ENCODE peak calls at places on chromosomes 6 and 20, in seven cellular contexts. Q, O, R, I, G, Y and Z are unnamed samples.

GRCh38 chr6:125201961-125202729 is 48.6 kb downstream of the TPD52L1 start:
- DNase-seq in Q (peak; percentile 96), O (peak; percentile 93), R (peak; percentile 89), I (no peak), G (peak; percentile 94), Y (peak; percentile 26), Z (peak; percentile 72)

GRCh38 chr6:159279790-159280277 is 110.6 kb downstream of the FNDC1 start:
- DNase-seq in Q (peak; percentile 47), O (peak; percentile 46), R (peak; percentile 10), I (no peak), G (no peak), Y (no peak), Z (no peak)

GRCh38 chr20:32483351-32484220 is 101.5 kb downstream of the NOL4L start:
- DNase-seq in Q (peak; percentile 49), O (peak; percentile 87), R (peak; percentile 84), I (peak; percentile 93), G (peak; percentile 63), Y (peak; percentile 43), Z (peak; percentile 80)

GRCh38 chr6:114659513-114659912 is 316.7 kb upstream of the HS3ST5 start:
- DNase-seq in Q (no peak), O (no peak), R (no peak), I (no peak), G (no peak), Y (no peak), Z (no peak)

GRCh38 chr20:42313704-42314103 is 695.5 kb upstream of the CHD6 start:
- DNase-seq in Q (no peak), O (no peak), R (no peak), I (no peak), G (no peak), Y (no peak), Z (no peak)

GRCh38 chr6:89034586-89035251 is 45.8 kb upstream of the PNRC1 start:
- DNase-seq in Q (no peak), O (peak; percentile 65), R (peak; percentile 54), I (peak; percentile 20), G (peak; percentile 99), Y (no peak), Z (no peak)

GRCh38 chr20:40279390-40279789 is 409.6 kb downstream of the MAFB start:
- DNase-seq in Q (peak; percentile 44), O (no peak), R (no peak), I (no peak), G (peak; percentile 93), Y (peak; percentile 24), Z (no peak)

GRCh38 chr20:62795023-62795761 is 1.1 kb upstream of the MRGBP start:
- DNase-seq in Q (peak; percentile 20), O (peak; percentile 44), R (peak; percentile 59), I (peak; percentile 68), G (peak; percentile 45), Y (no peak), Z (peak; percentile 76)

GRCh38 chr20:59003836-59004492 is 3.1 kb downstream of the CTSZ start:
- DNase-seq in Q (no peak), O (no peak), R (no peak), I (no peak), G (no peak), Y (no peak), Z (no peak)

GRCh38 chr6:42403415-42403814 is 48.3 kb downstream of the TRERF1 start:
- DNase-seq in Q (no peak), O (peak; percentile 56), R (no peak), I (peak; percentile 42), G (peak; percentile 10), Y (no peak), Z (no peak)

GRCh38 chr20:37375227-37375626 is 29.3 kb downstream of the SRC start:
- DNase-seq in Q (no peak), O (no peak), R (no peak), I (no peak), G (no peak), Y (no peak), Z (no peak)

GRCh38 chr6:109356237-109356636 is 26.0 kb downstream of the CD164 start:
- DNase-seq in Q (no peak), O (no peak), R (no peak), I (no peak), G (no peak), Y (no peak), Z (no peak)

GRCh38 chr20:25538838-25539665 is 46.3 kb downstream of the NINL start:
- DNase-seq in Q (no peak), O (no peak), R (no peak), I (no peak), G (no peak), Y (no peak), Z (no peak)

GRCh38 chr20:58585753-58586540 is 65.1 kb upstream of the STX16 start:
- DNase-seq in Q (no peak), O (no peak), R (no peak), I (no peak), G (no peak), Y (no peak), Z (no peak)

GRCh38 chr6:150751296-150751695 is 114.2 kb upstream of the MTHFD1L start:
- DNase-seq in Q (peak; percentile 6), O (peak; percentile 84), R (no peak), I (no peak), G (no peak), Y (no peak), Z (no peak)

GRCh38 chr6:83429857-83430605 is 820 bp downstream of the ME1 start:
- DNase-seq in Q (peak; percentile 49), O (peak; percentile 57), R (peak; percentile 57), I (peak; percentile 60), G (peak; percentile 46), Y (no peak), Z (no peak)

GRCh38 chr6:11404845-11405244 is 132.7 kb upstream of the TMEM170B start:
- DNase-seq in Q (no peak), O (no peak), R (no peak), I (no peak), G (no peak), Y (no peak), Z (no peak)

GRCh38 chr6:131811510-131811909 is 3.7 kb downstream of the ENPP1 start:
- DNase-seq in Q (no peak), O (no peak), R (no peak), I (no peak), G (no peak), Y (no peak), Z (no peak)

GRCh38 chr6:131807321-131807643 is 538 bp upstream of the ENPP1 start:
- DNase-seq in Q (no peak), O (no peak), R (no peak), I (no peak), G (no peak), Y (no peak), Z (no peak)

GRCh38 chr6:131803007-131803769 is 4.6 kb upstream of the ENPP1 start:
- DNase-seq in Q (no peak), O (no peak), R (no peak), I (no peak), G (no peak), Y (no peak), Z (no peak)

GRCh38 chr6:131808460-131809269 is 845 bp downstream of the ENPP1 start:
- DNase-seq in Q (no peak), O (no peak), R (no peak), I (peak; percentile 11), G (no peak), Y (no peak), Z (no peak)

GRCh38 chr6:131807644-131808459 is at the start of gene ENPP1:
- DNase-seq in Q (no peak), O (peak; percentile 69), R (peak; percentile 63), I (peak; percentile 83), G (peak; percentile 70), Y (peak; percentile 41), Z (peak; percentile 37)
- TF ChIP-seq CTCF in Q (peak; percentile 34), O (no peak), R (peak; percentile 12), I (peak; percentile 52), G (peak; percentile 24), Y (no peak), Z (no peak)

DNA sequence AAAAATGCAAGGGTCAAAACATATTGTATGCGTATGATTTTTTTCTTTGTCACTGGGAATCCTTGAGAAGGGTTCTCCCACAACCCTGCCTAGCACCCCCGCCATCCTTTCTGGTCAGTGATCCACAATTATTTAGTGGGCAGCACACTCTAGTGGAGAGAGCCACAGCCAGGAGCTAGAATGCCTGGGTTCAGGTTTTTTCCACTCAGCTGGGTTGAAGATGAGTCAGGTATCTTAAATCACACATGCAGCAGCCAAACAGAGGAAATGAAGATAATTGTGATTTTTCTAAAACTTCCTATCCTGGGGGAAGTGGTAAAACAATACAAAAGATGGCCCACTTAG is 243.1 kb downstream of the PKHD1 start:
- DNase-seq in Q (no peak), O (no peak), R (no peak), I (peak; percentile 55), G (no peak), Y (no peak), Z (no peak)
- TF ChIP-seq CTCF in Q (no peak), O (no peak), R (no peak), I (peak; percentile 64), G (no peak), Y (peak; percentile 27), Z (no peak)

DNA sequence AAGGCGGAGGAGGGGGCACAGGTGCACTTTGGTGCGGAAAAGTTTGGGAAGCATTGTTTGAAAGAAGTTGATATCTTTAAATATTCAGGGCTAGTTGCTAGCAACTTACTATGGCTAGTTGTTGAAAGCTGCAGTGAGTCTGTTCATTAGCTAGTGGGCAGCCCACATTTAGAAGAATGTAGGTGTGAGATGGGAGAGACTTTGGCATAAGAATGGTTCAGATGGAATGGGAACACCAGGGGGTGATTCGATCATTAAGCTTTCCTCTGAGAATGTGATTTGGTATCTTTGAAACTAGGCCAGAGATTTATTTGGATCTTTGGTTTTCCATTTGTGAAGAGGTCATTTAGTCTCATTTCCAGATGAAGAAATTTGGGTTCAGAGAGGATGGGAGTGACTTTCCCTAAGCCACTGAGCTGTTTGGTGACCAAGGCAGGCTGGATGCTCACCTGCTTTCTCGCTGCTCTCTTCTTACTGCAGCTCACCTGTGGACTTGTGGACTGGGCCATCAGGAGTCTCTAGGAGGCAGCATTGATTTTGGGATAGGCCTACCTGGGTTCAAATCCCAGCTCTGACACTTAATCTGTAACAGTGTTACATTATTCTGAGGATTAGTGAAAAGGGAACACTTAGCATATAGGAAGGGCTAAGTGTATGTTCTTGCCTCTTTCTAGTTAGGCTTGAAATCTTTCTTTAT is 62.9 kb downstream of the CARMIL1 start:
- DNase-seq in Q (no peak), O (no peak), R (no peak), I (no peak), G (no peak), Y (no peak), Z (no peak)
- TF ChIP-seq CTCF in Q (no peak), O (no peak), R (no peak), I (no peak), G (no peak), Y (no peak), Z (no peak)

GRCh38 chr20:4084721-4085120 is 69.4 kb upstream of the RNF24 start:
- DNase-seq in Q (no peak), O (no peak), R (no peak), I (no peak), G (no peak), Y (no peak), Z (no peak)

GRCh38 chr20:4083103-4083864 is 67.9 kb upstream of the RNF24 start:
- DNase-seq in Q (no peak), O (no peak), R (no peak), I (no peak), G (no peak), Y (no peak), Z (no peak)

GRCh38 chr20:4081396-4081795 is 66.0 kb upstream of the RNF24 start:
- DNase-seq in Q (no peak), O (peak; percentile 68), R (no peak), I (no peak), G (peak; percentile 81), Y (no peak), Z (no peak)

GRCh38 chr20:4082406-4083102 is 67.2 kb upstream of the RNF24 start:
- DNase-seq in Q (peak; percentile 67), O (peak; percentile 83), R (no peak), I (peak; percentile 70), G (peak; percentile 84), Y (no peak), Z (no peak)

GRCh38 chr20:4084096-4084495 is 68.7 kb upstream of the RNF24 start:
- DNase-seq in Q (no peak), O (no peak), R (no peak), I (no peak), G (no peak), Y (no peak), Z (no peak)
- TF ChIP-seq CTCF in Q (no peak), O (no peak), R (no peak), I (no peak), G (no peak), Y (no peak), Z (no peak)